ENCODE peak calls at places on chromosomes 12 and 14, in seven cellular contexts. Z, C, O, G, S, K and M are unnamed samples.

GRCh38 chr14:90649096-90649495 is 167.1 kb downstream of the TTC7B start:
- DNase-seq in Z (no peak), C (no peak), O (no peak), G (no peak), S (no peak), K (no peak), M (no peak)

GRCh38 chr14:36207500-36207899 is 31.0 kb upstream of the PTCSC3 start:
- DNase-seq in Z (no peak), C (no peak), O (no peak), G (peak), S (no peak), K (no peak), M (no peak)

GRCh38 chr12:38775457-38775856 is 129.9 kb downstream of the CPNE8 start:
- DNase-seq in Z (no peak), C (peak), O (no peak), G (no peak), S (no peak), K (no peak), M (no peak)

GRCh38 chr12:69428351-69429048 is 41.7 kb upstream of the FRS2 start:
- DNase-seq in Z (no peak), C (no peak), O (no peak), G (no peak), S (no peak), K (no peak), M (no peak)

GRCh38 chr14:95507701-95508103 is 8.7 kb downstream of the SYNE3 start:
- DNase-seq in Z (no peak), C (peak), O (no peak), G (no peak), S (no peak), K (no peak), M (no peak)

GRCh38 chr12:120719496-120720233 is 6.0 kb upstream of the ACADS start:
- DNase-seq in Z (no peak), C (no peak), O (no peak), G (no peak), S (no peak), K (no peak), M (no peak)

GRCh38 chr14:94771906-94772468 is 2.1 kb upstream of the GSC start:
- DNase-seq in Z (no peak), C (no peak), O (no peak), G (no peak), S (no peak), K (no peak), M (no peak)

GRCh38 chr14:50089213-50089612 is 27.2 kb downstream of the VCPKMT start:
- DNase-seq in Z (no peak), C (no peak), O (no peak), G (no peak), S (no peak), K (no peak), M (no peak)

GRCh38 chr14:23937121-23937692 is 16.4 kb upstream of the DHRS4 start:
- DNase-seq in Z (no peak), C (no peak), O (no peak), G (no peak), S (no peak), K (no peak), M (no peak)

GRCh38 chr14:39060818-39061437 is 42.1 kb downstream of the SEC23A start:
- DNase-seq in Z (no peak), C (peak), O (no peak), G (no peak), S (no peak), K (no peak), M (no peak)

GRCh38 chr14:23910081-23910875 is 43.3 kb upstream of the DHRS4 start:
- DNase-seq in Z (peak), C (peak), O (peak), G (peak), S (peak), K (no peak), M (no peak)

GRCh38 chr12:57487055-57487596 is 742 bp upstream of the MARS1 start:
- DNase-seq in Z (no peak), C (no peak), O (no peak), G (no peak), S (no peak), K (no peak), M (no peak)
- H3K4me3 ChIP-seq in Z (peak), C (peak), O (peak), G (peak), S (peak), K (peak), M (peak)

GRCh38 chr12:57890191-57891120 is 43.9 kb upstream of the CTDSP2 start:
- DNase-seq in Z (no peak), C (no peak), O (no peak), G (no peak), S (no peak), K (no peak), M (no peak)

GRCh38 chr12:57887631-57888406 is 41.3 kb upstream of the CTDSP2 start:
- DNase-seq in Z (no peak), C (no peak), O (no peak), G (no peak), S (no peak), K (no peak), M (no peak)

GRCh38 chr12:57886590-57887363 is 40.2 kb upstream of the CTDSP2 start:
- DNase-seq in Z (no peak), C (no peak), O (no peak), G (no peak), S (no peak), K (no peak), M (no peak)

GRCh38 chr12:57889541-57889989 is 43.0 kb upstream of the CTDSP2 start:
- DNase-seq in Z (peak), C (no peak), O (no peak), G (no peak), S (no peak), K (peak), M (peak)

DNA sequence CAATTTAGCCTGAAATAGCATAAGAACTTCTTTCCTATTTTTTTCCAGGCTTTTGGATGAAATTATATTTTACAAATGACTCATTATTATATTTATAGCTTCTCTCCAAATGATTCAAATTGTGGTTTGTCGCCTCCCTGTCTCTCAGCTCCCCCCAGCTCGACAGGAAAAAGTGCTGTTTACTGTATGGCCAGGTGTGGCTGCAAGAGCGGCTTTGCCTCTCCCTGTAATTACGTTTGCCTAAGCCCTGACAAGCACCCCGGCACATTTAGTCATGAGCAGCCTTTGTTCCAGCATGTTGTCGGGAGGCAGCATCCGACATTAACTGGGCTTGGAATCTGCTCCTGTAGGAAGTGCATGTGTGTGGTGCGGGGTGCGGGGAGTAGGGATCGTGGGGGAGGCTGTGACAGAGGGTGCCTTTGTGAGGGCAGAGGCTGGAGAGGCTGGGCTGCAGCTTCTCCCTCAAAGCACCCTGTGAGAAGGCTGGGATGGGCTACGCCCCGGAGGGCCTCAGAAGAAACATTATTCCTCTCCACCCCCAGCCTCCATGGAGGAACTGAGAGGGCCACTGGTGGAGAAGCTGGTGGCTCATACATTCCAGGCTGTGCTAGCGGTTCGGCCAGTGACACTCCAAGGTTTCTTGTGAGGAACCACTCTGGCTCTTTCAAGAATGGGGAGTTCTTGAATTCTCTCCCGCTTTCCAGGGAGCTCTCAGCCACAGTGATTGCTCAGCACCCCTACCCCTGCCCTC is 42.1 kb upstream of the CTDSP2 start:
- DNase-seq in Z (no peak), C (peak), O (no peak), G (no peak), S (no peak), K (no peak), M (peak)
- TF ChIP-seq CTCF in Z (no peak), C (no peak), O (no peak), G (no peak), S (no peak), K (no peak), M (no peak)

GRCh38 chr14:104977681-104978647 is at the start of gene AHNAK2:
- DNase-seq in Z (peak), C (no peak), O (peak), G (peak), S (no peak), K (peak), M (peak)

GRCh38 chr14:104976198-104977007 is 1.8 kb downstream of the AHNAK2 start:
- DNase-seq in Z (peak), C (peak), O (peak), G (peak), S (no peak), K (peak), M (peak)

GRCh38 chr14:104978774-104979691 is 859 bp upstream of the AHNAK2 start:
- DNase-seq in Z (no peak), C (no peak), O (no peak), G (no peak), S (no peak), K (no peak), M (no peak)

GRCh38 chr14:104975481-104976197 is 2.5 kb downstream of the AHNAK2 start:
- DNase-seq in Z (no peak), C (peak), O (no peak), G (no peak), S (no peak), K (peak), M (no peak)

GRCh38 chr14:104977008-104977680 is 1.0 kb downstream of the AHNAK2 start:
- DNase-seq in Z (no peak), C (no peak), O (no peak), G (no peak), S (no peak), K (no peak), M (peak)
- H3K4me3 ChIP-seq in Z (peak), C (no peak), O (peak), G (peak), S (peak), K (no peak), M (peak)

GRCh38 chr12:6267007-6267721 is 43.3 kb upstream of the PLEKHG6 start:
- DNase-seq in Z (no peak), C (peak), O (no peak), G (no peak), S (no peak), K (no peak), M (no peak)
- TF ChIP-seq CTCF in Z (no peak), C (no peak), O (no peak), G (no peak), S (no peak), K (no peak), M (no peak)

GRCh38 chr14:71618716-71619115 is 313.5 kb upstream of the RGS6 start:
- DNase-seq in Z (no peak), C (peak), O (no peak), G (no peak), S (no peak), K (no peak), M (no peak)

GRCh38 chr14:71619472-71619871 is 312.8 kb upstream of the RGS6 start:
- DNase-seq in Z (no peak), C (no peak), O (no peak), G (no peak), S (no peak), K (no peak), M (no peak)

GRCh38 chr14:71616013-71616412 is 316.2 kb upstream of the RGS6 start:
- DNase-seq in Z (no peak), C (no peak), O (no peak), G (no peak), S (no peak), K (no peak), M (no peak)

GRCh38 chr14:71620401-71620800 is 311.8 kb upstream of the RGS6 start:
- DNase-seq in Z (no peak), C (no peak), O (no peak), G (no peak), S (no peak), K (no peak), M (no peak)

DNA sequence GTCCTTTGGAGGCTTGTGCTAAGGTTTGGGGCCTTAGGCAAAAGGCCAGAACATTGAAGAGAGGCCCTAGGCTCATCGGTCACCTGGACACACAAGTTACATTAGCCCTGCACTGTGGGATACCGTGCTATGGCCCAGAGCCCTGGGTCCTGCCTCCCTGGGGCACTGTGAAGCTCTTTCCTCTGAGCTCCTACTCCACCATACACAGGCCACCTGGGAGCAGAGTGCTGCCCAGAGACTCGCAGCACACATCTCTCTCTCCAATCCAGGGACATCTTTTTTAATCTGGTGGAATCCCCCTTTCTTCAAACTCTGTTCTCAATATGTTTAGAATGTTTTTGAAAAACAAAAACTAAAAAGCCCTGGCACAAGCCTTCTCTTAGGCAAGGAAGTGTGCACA is 314.2 kb upstream of the RGS6 start:
- DNase-seq in Z (no peak), C (peak), O (no peak), G (no peak), S (no peak), K (no peak), M (no peak)
- H3K4me3 ChIP-seq in Z (no peak), C (no peak), O (no peak), G (no peak), S (no peak), K (no peak), M (no peak)